ENCODE peak calls at places on chromosomes 6 and 20, in seven cellular contexts. C, S, Q, X, P, E and A are unnamed samples.

GRCh38 chr20:37525810-37526209 is 1.9 kb downstream of the BLCAP start:
- DNase-seq in X (peak; percentile 43), E (no peak), Q (no peak), P (no peak), C (no peak), S (no peak), A (no peak)

GRCh38 chr20:50710492-50711063 is 19.2 kb upstream of the RIPOR3 start:
- DNase-seq in P (no peak), X (peak; percentile 74), S (no peak), C (no peak), Q (no peak), E (peak; percentile 12), A (no peak)

GRCh38 chr6:157461000-157461915 is 80.3 kb downstream of the ZDHHC14 start:
- DNase-seq in C (no peak), E (peak; percentile 60), P (no peak), S (no peak), X (no peak), Q (peak; percentile 76), A (no peak)

GRCh38 chr6:20757761-20758160 is 223.5 kb downstream of the CDKAL1 start:
- DNase-seq in C (no peak), X (no peak), E (peak; percentile 63), S (no peak), P (no peak), Q (no peak), A (no peak)

GRCh38 chr6:87700351-87700728 is 1.7 kb downstream of the AKIRIN2 start:
- DNase-seq in C (no peak), Q (no peak), P (no peak), X (no peak), S (no peak), E (no peak), A (no peak)

GRCh38 chr6:17039266-17039665 is 62.6 kb upstream of the STMND1 start:
- DNase-seq in S (no peak), E (peak; percentile 3), X (no peak), Q (no peak), P (no peak), C (no peak), A (no peak)

GRCh38 chr20:49882171-49882970 is 33.0 kb downstream of the SPATA2 start:
- DNase-seq in P (no peak), E (no peak), Q (no peak), C (no peak), X (peak; percentile 42), S (no peak), A (no peak)

GRCh38 chr20:24762371-24762770 is 186.7 kb upstream of the CST7 start:
- DNase-seq in E (no peak), Q (no peak), X (peak; percentile 14), P (no peak), S (no peak), C (no peak), A (no peak)

GRCh38 chr6:11575408-11576033 is 38.0 kb downstream of the TMEM170B start:
- DNase-seq in C (no peak), Q (no peak), P (no peak), S (peak; percentile 46), E (peak; percentile 64), X (peak; percentile 86), A (no peak)

GRCh38 chr20:32165836-32166545 is 41.6 kb downstream of the PLAGL2 start:
- DNase-seq in E (no peak), C (no peak), Q (no peak), S (no peak), P (no peak), X (peak; percentile 39), A (peak; percentile 16)

GRCh38 chr6:157240059-157240959 is 83.0 kb downstream of the TMEM242 start:
- DNase-seq in Q (no peak), P (no peak), E (peak; percentile 59), C (no peak), X (peak; percentile 73), S (no peak), A (peak; percentile 93)

GRCh38 chr6:95515975-95516374 is 61.4 kb upstream of the MANEA start:
- DNase-seq in C (no peak), S (no peak), P (no peak), Q (no peak), X (no peak), E (no peak), A (no peak)

GRCh38 chr6:105272783-105273182 is 93.0 kb upstream of the POPDC3 start:
- DNase-seq in X (peak; percentile 70), E (no peak), C (no peak), S (no peak), P (no peak), Q (peak; percentile 60), A (no peak)

GRCh38 chr6:61168878-61169277 is 1117.1 kb downstream of the KHDRBS2 start:
- DNase-seq in Q (no peak), X (no peak), E (no peak), C (no peak), P (no peak), S (no peak), A (no peak)

GRCh38 chr6:118163609-118164008 is 256.5 kb downstream of the SLC35F1 start:
- DNase-seq in E (no peak), Q (no peak), S (no peak), C (no peak), X (no peak), P (no peak), A (no peak)

GRCh38 chr20:49811825-49812462 is 684 bp upstream of the SLC9A8 start:
- DNase-seq in E (peak; percentile 46), S (no peak), Q (no peak), X (peak; percentile 53), C (no peak), P (no peak), A (no peak)

GRCh38 chr20:9214676-9215075 is 145.8 kb downstream of the PLCB4 start:
- DNase-seq in Q (no peak), C (no peak), P (no peak), X (no peak), S (no peak), E (peak; percentile 96), A (no peak)

GRCh38 chr20:60400567-60400966 is 442.3 kb downstream of the CDH26 start:
- DNase-seq in E (no peak), Q (no peak), C (no peak), X (no peak), P (no peak), S (no peak), A (no peak)

GRCh38 chr20:60407011-60407771 is 449.0 kb downstream of the CDH26 start:
- DNase-seq in P (no peak), X (peak; percentile 11), Q (no peak), E (no peak), S (no peak), C (no peak), A (no peak)

GRCh38 chr20:60402209-60403058 is 444.2 kb downstream of the CDH26 start:
- DNase-seq in Q (no peak), X (no peak), P (no peak), E (no peak), S (no peak), C (no peak), A (no peak)

GRCh38 chr20:60407938-60408337 is 449.7 kb downstream of the CDH26 start:
- DNase-seq in X (peak; percentile 4), P (no peak), S (no peak), Q (no peak), C (no peak), E (no peak), A (no peak)

GRCh38 chr20:60403105-60403741 is 445.0 kb downstream of the CDH26 start:
- DNase-seq in C (no peak), X (no peak), E (no peak), S (no peak), P (no peak), Q (no peak), A (no peak)
- H3K4me3 ChIP-seq in C (no peak overlapping the region), X (no peak overlapping the region), E (no peak overlapping the region), S (no peak overlapping the region), P (no peak overlapping the region), Q (no peak overlapping the region), A (no peak overlapping the region)

GRCh38 chr20:2378893-2379292 is 1.8 kb upstream of the TGM6 start:
- DNase-seq in C (no peak), E (no peak), P (no peak), X (no peak), S (no peak), Q (no peak), A (no peak)
- H3K27me3 ChIP-seq in C (peaks cover 34% of the 10 kb centered on the region), E (no peaks in the 10 kb centered on the region), P (peaks cover 2% of the 10 kb centered on the region), X (peaks cover 5% of the 10 kb centered on the region), S (no peaks in the 10 kb centered on the region), Q (no peaks in the 10 kb centered on the region), A (no peaks in the 10 kb centered on the region)

GRCh38 chr6:35729349-35729678 is 7.5 kb upstream of the ARMC12 start:
- DNase-seq in S (no peak), P (no peak), E (no peak), X (no peak), Q (no peak), C (no peak), A (no peak)

GRCh38 chr6:35729722-35730121 is 7.1 kb upstream of the ARMC12 start:
- DNase-seq in E (no peak), P (no peak), X (no peak), C (no peak), S (no peak), Q (no peak), A (no peak)

GRCh38 chr6:35727935-35728662 is 8.7 kb upstream of the ARMC12 start:
- DNase-seq in P (peak; percentile 71), Q (peak; percentile 97), S (no peak), X (peak; percentile 98), C (peak; percentile 95), E (peak; percentile 92), A (peak; percentile 93)

GRCh38 chr6:35727206-35727934 is 9.5 kb upstream of the ARMC12 start:
- DNase-seq in P (no peak), Q (peak; percentile 82), X (peak; percentile 93), C (peak; percentile 91), E (peak; percentile 59), S (no peak), A (peak; percentile 95)

GRCh38 chr6:35728663-35729348 is 8.0 kb upstream of the ARMC12 start:
- DNase-seq in P (no peak), C (peak; percentile 65), E (no peak), X (peak; percentile 85), Q (peak; percentile 60), S (no peak), A (peak; percentile 54)
- H3K4me3 ChIP-seq in P (peak overlapping the region; percentile 40), C (peak overlapping the region; percentile 69), E (no peak overlapping the region), X (no peak overlapping the region), Q (peak overlapping the region; percentile 39), S (no peak overlapping the region), A (peak overlapping the region; percentile 64)

GRCh38 chr6:30360139-30360538 is 15.2 kb downstream of the RPP21 start:
- DNase-seq in X (no peak), E (no peak), C (no peak), P (no peak), Q (no peak), S (no peak), A (no peak)

GRCh38 chr6:30356519-30356918 is 11.6 kb downstream of the RPP21 start:
- DNase-seq in X (no peak), P (no peak), S (no peak), C (no peak), E (no peak), Q (no peak), A (no peak)

GRCh38 chr6:30357678-30358339 is 12.9 kb downstream of the RPP21 start:
- DNase-seq in P (no peak), E (peak; percentile 40), S (peak; percentile 72), C (no peak), Q (no peak), X (peak; percentile 77), A (no peak)

GRCh38 chr6:30359276-30359675 is 14.3 kb downstream of the RPP21 start:
- DNase-seq in P (no peak), S (no peak), E (no peak), C (no peak), X (no peak), Q (no peak), A (no peak)

DNA sequence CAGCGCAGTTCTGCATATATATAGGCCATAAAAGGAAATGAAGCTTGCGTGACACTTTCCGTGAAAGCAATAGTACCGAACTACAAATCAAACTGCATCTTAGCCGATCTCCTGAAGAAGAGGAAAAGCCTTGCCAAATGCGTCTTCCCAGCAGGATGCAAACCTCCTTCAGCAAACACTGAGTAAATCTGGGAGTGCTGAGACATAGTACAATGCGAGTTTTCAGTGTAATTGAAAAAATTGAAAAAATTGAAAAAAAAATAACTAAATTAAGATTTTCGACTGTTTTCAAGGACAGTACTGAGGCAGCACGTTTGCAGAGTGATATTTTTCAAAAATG is 13.4 kb downstream of the RPP21 start:
- DNase-seq in X (no peak), S (no peak), C (no peak), P (no peak), Q (no peak), E (no peak), A (no peak)
- H3K27me3 ChIP-seq in X (peaks cover 39% of the 10 kb centered on the region), S (peaks cover 23% of the 10 kb centered on the region), C (peaks cover 71% of the 10 kb centered on the region), P (no peaks in the 10 kb centered on the region), Q (no peaks in the 10 kb centered on the region), E (peaks cover 59% of the 10 kb centered on the region), A (no peaks in the 10 kb centered on the region)